ENCODE peak calls at places on chromosomes 6 and 20, in ten cellular contexts. One of them, this sample, is unnamed.

GRCh38 chr20:1654994-1655393 is 2.6 kb downstream of the SIRPG start:
- DNase-seq in A549: no peak
- DNase-seq in coronary artery: no peak
- DNase-seq in CD4-positive, alpha-beta T cell: no peak
- DNase-seq in GM12865: no peak
- DNase-seq in colonic mucosa: no peak
- DNase-seq in activated CD4-positive, CD25-positive, alpha-beta regulatory T cell: no peak
- DNase-seq in T-cell: no peak
- DNase-seq in DMS 273 treated with DMSO at 0.1 percent for 48 hours: no peak
- DNase-seq in brain pericyte: no peak
- DNase-seq in this sample: peak

GRCh38 chr6:122709922-122710512 is 69.5 kb upstream of the FABP7 start:
- DNase-seq in brain pericyte: no peak
- DNase-seq in GM12865: peak
- DNase-seq in T-cell: no peak
- DNase-seq in activated CD4-positive, CD25-positive, alpha-beta regulatory T cell: no peak
- DNase-seq in coronary artery: no peak
- DNase-seq in A549: no peak
- DNase-seq in DMS 273 treated with DMSO at 0.1 percent for 48 hours: no peak
- DNase-seq in colonic mucosa: no peak
- DNase-seq in CD4-positive, alpha-beta T cell: no peak
- DNase-seq in this sample: no peak

GRCh38 chr6:123715243-123715863 is 78.6 kb upstream of the TRDN start:
- DNase-seq in colonic mucosa: no peak
- DNase-seq in coronary artery: no peak
- DNase-seq in T-cell: no peak
- DNase-seq in brain pericyte: no peak
- DNase-seq in GM12865: peak
- DNase-seq in activated CD4-positive, CD25-positive, alpha-beta regulatory T cell: no peak
- DNase-seq in CD4-positive, alpha-beta T cell: no peak
- DNase-seq in A549: peak
- DNase-seq in DMS 273 treated with DMSO at 0.1 percent for 48 hours: peak
- DNase-seq in this sample: no peak

GRCh38 chr6:56902551-56903464 is 52.1 kb upstream of the BEND6 start:
- DNase-seq in colonic mucosa: peak
- DNase-seq in brain pericyte: no peak
- DNase-seq in T-cell: no peak
- DNase-seq in coronary artery: no peak
- DNase-seq in GM12865: peak
- DNase-seq in A549: no peak
- DNase-seq in DMS 273 treated with DMSO at 0.1 percent for 48 hours: no peak
- DNase-seq in CD4-positive, alpha-beta T cell: no peak
- DNase-seq in activated CD4-positive, CD25-positive, alpha-beta regulatory T cell: no peak
- DNase-seq in this sample: peak

GRCh38 chr6:17012421-17013225 is 89.2 kb upstream of the STMND1 start:
- DNase-seq in T-cell: no peak
- DNase-seq in activated CD4-positive, CD25-positive, alpha-beta regulatory T cell: no peak
- DNase-seq in A549: no peak
- DNase-seq in brain pericyte: no peak
- DNase-seq in DMS 273 treated with DMSO at 0.1 percent for 48 hours: no peak
- DNase-seq in GM12865: no peak
- DNase-seq in coronary artery: no peak
- DNase-seq in colonic mucosa: no peak
- DNase-seq in CD4-positive, alpha-beta T cell: no peak
- DNase-seq in this sample: no peak

GRCh38 chr6:108115598-108116058 is 41.1 kb upstream of the OSTM1 start:
- DNase-seq in T-cell: no peak
- DNase-seq in A549: peak
- DNase-seq in CD4-positive, alpha-beta T cell: no peak
- DNase-seq in GM12865: peak
- DNase-seq in activated CD4-positive, CD25-positive, alpha-beta regulatory T cell: no peak
- DNase-seq in brain pericyte: no peak
- DNase-seq in coronary artery: no peak
- DNase-seq in colonic mucosa: peak
- DNase-seq in DMS 273 treated with DMSO at 0.1 percent for 48 hours: no peak
- DNase-seq in this sample: no peak

GRCh38 chr20:36587388-36588136 is 14.2 kb downstream of the TGIF2 start:
- DNase-seq in colonic mucosa: no peak
- DNase-seq in brain pericyte: no peak
- DNase-seq in DMS 273 treated with DMSO at 0.1 percent for 48 hours: no peak
- DNase-seq in GM12865: peak
- DNase-seq in A549: no peak
- DNase-seq in coronary artery: no peak
- DNase-seq in activated CD4-positive, CD25-positive, alpha-beta regulatory T cell: no peak
- DNase-seq in T-cell: no peak
- DNase-seq in CD4-positive, alpha-beta T cell: no peak
- DNase-seq in this sample: no peak

GRCh38 chr6:164396071-164397047 is 913.0 kb downstream of the C6orf118 start:
- DNase-seq in GM12865: no peak
- DNase-seq in brain pericyte: no peak
- DNase-seq in colonic mucosa: no peak
- DNase-seq in CD4-positive, alpha-beta T cell: no peak
- DNase-seq in T-cell: no peak
- DNase-seq in activated CD4-positive, CD25-positive, alpha-beta regulatory T cell: no peak
- DNase-seq in DMS 273 treated with DMSO at 0.1 percent for 48 hours: no peak
- DNase-seq in coronary artery: no peak
- DNase-seq in A549: no peak
- DNase-seq in this sample: no peak

GRCh38 chr6:154448448-154449096 is 61.9 kb downstream of the CNKSR3 start:
- DNase-seq in CD4-positive, alpha-beta T cell: no peak
- DNase-seq in A549: no peak
- DNase-seq in GM12865: no peak
- DNase-seq in activated CD4-positive, CD25-positive, alpha-beta regulatory T cell: no peak
- DNase-seq in DMS 273 treated with DMSO at 0.1 percent for 48 hours: peak
- DNase-seq in coronary artery: no peak
- DNase-seq in brain pericyte: no peak
- DNase-seq in colonic mucosa: no peak
- DNase-seq in T-cell: no peak
- DNase-seq in this sample: no peak

GRCh38 chr6:84052204-84052882 is 18.8 kb downstream of the MRAP2 start:
- DNase-seq in coronary artery: peak
- DNase-seq in CD4-positive, alpha-beta T cell: no peak
- DNase-seq in A549: no peak
- DNase-seq in brain pericyte: peak
- DNase-seq in colonic mucosa: no peak
- DNase-seq in T-cell: no peak
- DNase-seq in DMS 273 treated with DMSO at 0.1 percent for 48 hours: peak
- DNase-seq in GM12865: no peak
- DNase-seq in activated CD4-positive, CD25-positive, alpha-beta regulatory T cell: no peak
- DNase-seq in this sample: no peak

GRCh38 chr6:89145461-89145961 is 344 bp upstream of the PM20D2 start:
- DNase-seq in coronary artery: no peak
- DNase-seq in CD4-positive, alpha-beta T cell: no peak
- DNase-seq in T-cell: peak
- DNase-seq in brain pericyte: no peak
- DNase-seq in DMS 273 treated with DMSO at 0.1 percent for 48 hours: peak
- DNase-seq in GM12865: peak
- DNase-seq in activated CD4-positive, CD25-positive, alpha-beta regulatory T cell: no peak
- DNase-seq in colonic mucosa: no peak
- DNase-seq in A549: peak
- DNase-seq in this sample: peak

GRCh38 chr20:21505161-21505809 is 8.6 kb downstream of the NKX2-2 start:
- DNase-seq in brain pericyte: no peak
- DNase-seq in GM12865: peak
- DNase-seq in A549: peak
- DNase-seq in coronary artery: peak
- DNase-seq in DMS 273 treated with DMSO at 0.1 percent for 48 hours: peak
- DNase-seq in activated CD4-positive, CD25-positive, alpha-beta regulatory T cell: peak
- DNase-seq in T-cell: peak
- DNase-seq in CD4-positive, alpha-beta T cell: peak
- DNase-seq in colonic mucosa: peak
- DNase-seq in this sample: peak

GRCh38 chr6:162463573-162463972 is 264.0 kb downstream of the PRKN start:
- DNase-seq in GM12865: no peak
- DNase-seq in CD4-positive, alpha-beta T cell: no peak
- DNase-seq in A549: no peak
- DNase-seq in brain pericyte: no peak
- DNase-seq in colonic mucosa: no peak
- DNase-seq in coronary artery: no peak
- DNase-seq in DMS 273 treated with DMSO at 0.1 percent for 48 hours: no peak
- DNase-seq in T-cell: no peak
- DNase-seq in activated CD4-positive, CD25-positive, alpha-beta regulatory T cell: no peak
- DNase-seq in this sample: no peak

GRCh38 chr20:8271727-8272126 is 139.7 kb downstream of the PLCB1 start:
- DNase-seq in GM12865: no peak
- DNase-seq in DMS 273 treated with DMSO at 0.1 percent for 48 hours: no peak
- DNase-seq in colonic mucosa: no peak
- DNase-seq in CD4-positive, alpha-beta T cell: no peak
- DNase-seq in coronary artery: no peak
- DNase-seq in T-cell: no peak
- DNase-seq in brain pericyte: no peak
- DNase-seq in activated CD4-positive, CD25-positive, alpha-beta regulatory T cell: no peak
- DNase-seq in A549: no peak
- DNase-seq in this sample: no peak

GRCh38 chr6:34630040-34630439 is 66.5 kb downstream of the ILRUN start:
- DNase-seq in DMS 273 treated with DMSO at 0.1 percent for 48 hours: no peak
- DNase-seq in activated CD4-positive, CD25-positive, alpha-beta regulatory T cell: no peak
- DNase-seq in CD4-positive, alpha-beta T cell: no peak
- DNase-seq in GM12865: no peak
- DNase-seq in colonic mucosa: no peak
- DNase-seq in A549: peak
- DNase-seq in T-cell: no peak
- DNase-seq in coronary artery: no peak
- DNase-seq in brain pericyte: peak
- DNase-seq in this sample: no peak